ENCODE peak calls at places on chromosomes 11 and 22, in four cellular contexts. J is H1, G is SK-N-SH, Q is HepG2. F is an unnamed sample.

GRCh38 chr11:57493507-57494503 is 21.7 kb downstream of the SLC43A1 start:
- DNase-seq in J (peak; percentile 88), G (peak; percentile 78), Q (peak; percentile 73), F (no peak)

GRCh38 chr22:41902932-41903421 is 11.9 kb downstream of the SHISA8 start:
- DNase-seq in J (no peak), G (no peak), Q (no peak), F (no peak)

GRCh38 chr22:22067192-22067591 is 84.6 kb upstream of the TOP3B start:
- DNase-seq in J (no peak), G (no peak), Q (no peak), F (no peak)

GRCh38 chr11:16632295-16633200 is 105.9 kb upstream of the C11orf58 start:
- DNase-seq in J (no peak), G (no peak), Q (peak; percentile 50), F (no peak)

GRCh38 chr11:118290923-118291322 is 13.6 kb upstream of the CD3E start:
- DNase-seq in J (no peak), G (no peak), Q (peak; percentile 74), F (peak; percentile 16)

GRCh38 chr11:106397787-106398355 is 320.4 kb downstream of the AASDHPPT start:
- DNase-seq in J (no peak), G (no peak), Q (no peak), F (no peak)

GRCh38 chr11:109033627-109034340 is 368.9 kb downstream of the DDX10 start:
- DNase-seq in J (no peak), G (no peak), Q (no peak), F (no peak)

GRCh38 chr11:119983816-119984215 is 154.1 kb downstream of the TRIM29 start:
- DNase-seq in J (no peak), G (no peak), Q (no peak), F (no peak)

GRCh38 chr22:33126881-33127280 is 68.7 kb upstream of the SYN3 start:
- DNase-seq in J (peak; percentile 13), G (peak; percentile 52), Q (peak; percentile 39), F (peak; percentile 42)

GRCh38 chr22:42356547-42356946 is 75.7 kb downstream of the NFAM1 start:
- DNase-seq in J (no peak), G (no peak), Q (no peak), F (no peak)

GRCh38 chr11:57082125-57082524 is 93.4 kb downstream of the OR5AK2 start:
- DNase-seq in J (no peak), G (no peak), Q (no peak), F (no peak)

GRCh38 chr22:37431811-37432707 is 4.8 kb upstream of the ELFN2 start:
- DNase-seq in J (no peak), G (no peak), Q (peak; percentile 19), F (no peak)
- H3K9ac ChIP-seq in J (no peak overlapping the region), G (peak overlapping the region; percentile 13), Q (no peak overlapping the region), F (peak overlapping the region; percentile 9)

DNA sequence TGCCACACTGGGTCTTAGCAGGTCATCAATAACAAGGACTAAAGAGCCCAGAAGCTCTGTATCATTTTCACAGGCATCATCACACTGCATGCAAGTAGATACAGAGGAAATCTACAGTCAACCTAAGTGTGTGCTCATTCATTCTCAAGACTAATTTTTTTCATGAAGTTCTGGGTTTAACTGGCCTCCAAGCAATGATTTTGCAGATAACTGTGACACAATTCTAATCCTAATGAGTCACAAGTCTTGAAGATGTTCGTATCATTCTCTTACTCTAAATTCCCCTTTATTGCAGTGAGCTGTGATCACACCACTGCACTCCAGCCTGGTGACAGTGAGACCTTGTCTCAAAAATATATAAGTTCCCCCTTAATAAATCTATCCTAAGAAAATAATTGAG is 2.5 kb downstream of the OR52W1 start:
- DNase-seq in J (no peak), G (no peak), Q (no peak), F (no peak)
- H3K4me1 ChIP-seq in J (peaks cover 3% of the 10 kb centered on the region), G (no peaks in the 10 kb centered on the region), Q (no peaks in the 10 kb centered on the region), F (no peaks in the 10 kb centered on the region)

GRCh38 chr11:110251837-110252236 is 44.6 kb downstream of the RDX start:
- DNase-seq in J (no peak), G (no peak), Q (no peak), F (no peak)
- TF ChIP-seq YY1 in J (no peak), G (no peak), Q (no peak), F (no peak)

GRCh38 chr11:99368579-99368978 is 347.8 kb downstream of the CNTN5 start:
- DNase-seq in J (no peak), G (no peak), Q (no peak), F (no peak)
- H3K9ac ChIP-seq in J (no peak overlapping the region), G (no peak overlapping the region), Q (no peak overlapping the region), F (no peak overlapping the region)

DNA sequence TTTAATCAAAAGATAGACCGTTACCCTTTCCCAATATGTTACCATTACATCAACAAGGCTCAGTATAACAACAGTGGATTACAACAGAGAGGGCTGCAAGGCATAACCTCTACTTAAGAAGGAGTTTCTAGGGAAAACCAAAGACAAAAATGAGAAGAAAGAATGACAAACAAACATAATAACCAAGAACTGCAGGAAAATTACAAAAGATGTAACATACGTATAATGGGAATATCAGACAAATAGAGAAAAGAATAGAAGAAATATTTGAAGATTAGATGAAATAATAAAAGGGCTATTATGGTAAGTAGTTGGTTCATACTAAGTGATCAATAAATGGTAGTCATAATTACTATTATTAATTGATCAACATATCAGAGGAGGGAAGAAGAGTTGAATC is 39.1 kb downstream of the SPON1 start:
- DNase-seq in J (no peak), G (no peak), Q (no peak), F (no peak)
- H3K4me1 ChIP-seq in J (no peaks in the 10 kb centered on the region), G (no peaks in the 10 kb centered on the region), Q (no peaks in the 10 kb centered on the region), F (no peaks in the 10 kb centered on the region)

F was measured in NT2/D1.